ENCODE peak calls at places on chromosomes 11 and 22, in seven cellular contexts. One of them, this sample, is unnamed.

GRCh38 chr11:112961751-112962747 is 829 bp downstream of the NCAM1 start:
- DNase-seq in mesenteric fat pad: no peak
- DNase-seq in activated T-helper 9 cell treated with anti-CD3 and anti-CD28 coated beads, Interleukin-2, amount 50 U/mL, for 16 hours: no peak
- DNase-seq in posterior vena cava: peak
- DNase-seq in caudate nucleus: peak
- DNase-seq in sciatic nerve: peak
- DNase-seq in stimulated activated CD4-positive, alpha-beta T cell treated with anti-CD3 and anti-CD28 coated beads, TNF-alpha, amount 100 ng/mL, for 1 hour: no peak
- DNase-seq in this sample: no peak

GRCh38 chr22:20517422-20517821 is 10.0 kb downstream of the MED15 start:
- DNase-seq in mesenteric fat pad: no peak
- DNase-seq in sciatic nerve: no peak
- DNase-seq in caudate nucleus: no peak
- DNase-seq in posterior vena cava: no peak
- DNase-seq in stimulated activated CD4-positive, alpha-beta T cell treated with anti-CD3 and anti-CD28 coated beads, TNF-alpha, amount 100 ng/mL, for 1 hour: no peak
- DNase-seq in activated T-helper 9 cell treated with anti-CD3 and anti-CD28 coated beads, Interleukin-2, amount 50 U/mL, for 16 hours: no peak
- DNase-seq in this sample: no peak

GRCh38 chr11:77086521-77087472 is 15.8 kb upstream of the OMP start:
- DNase-seq in posterior vena cava: peak
- DNase-seq in mesenteric fat pad: no peak
- DNase-seq in caudate nucleus: no peak
- DNase-seq in activated T-helper 9 cell treated with anti-CD3 and anti-CD28 coated beads, Interleukin-2, amount 50 U/mL, for 16 hours: no peak
- DNase-seq in sciatic nerve: peak
- DNase-seq in stimulated activated CD4-positive, alpha-beta T cell treated with anti-CD3 and anti-CD28 coated beads, TNF-alpha, amount 100 ng/mL, for 1 hour: no peak
- DNase-seq in this sample: no peak

GRCh38 chr11:47125083-47125482 is 51.6 kb downstream of the ARFGAP2 start:
- DNase-seq in posterior vena cava: no peak
- DNase-seq in activated T-helper 9 cell treated with anti-CD3 and anti-CD28 coated beads, Interleukin-2, amount 50 U/mL, for 16 hours: no peak
- DNase-seq in sciatic nerve: no peak
- DNase-seq in stimulated activated CD4-positive, alpha-beta T cell treated with anti-CD3 and anti-CD28 coated beads, TNF-alpha, amount 100 ng/mL, for 1 hour: no peak
- DNase-seq in mesenteric fat pad: no peak
- DNase-seq in caudate nucleus: no peak
- DNase-seq in this sample: no peak

GRCh38 chr11:125578783-125579182 is 9.5 kb downstream of the EI24 start:
- DNase-seq in mesenteric fat pad: no peak
- DNase-seq in caudate nucleus: no peak
- DNase-seq in posterior vena cava: no peak
- DNase-seq in activated T-helper 9 cell treated with anti-CD3 and anti-CD28 coated beads, Interleukin-2, amount 50 U/mL, for 16 hours: no peak
- DNase-seq in sciatic nerve: no peak
- DNase-seq in stimulated activated CD4-positive, alpha-beta T cell treated with anti-CD3 and anti-CD28 coated beads, TNF-alpha, amount 100 ng/mL, for 1 hour: no peak
- DNase-seq in this sample: no peak

GRCh38 chr11:119795231-119795630 is 66.2 kb upstream of the NECTIN1 start:
- DNase-seq in sciatic nerve: no peak
- DNase-seq in caudate nucleus: no peak
- DNase-seq in stimulated activated CD4-positive, alpha-beta T cell treated with anti-CD3 and anti-CD28 coated beads, TNF-alpha, amount 100 ng/mL, for 1 hour: no peak
- DNase-seq in posterior vena cava: peak
- DNase-seq in activated T-helper 9 cell treated with anti-CD3 and anti-CD28 coated beads, Interleukin-2, amount 50 U/mL, for 16 hours: no peak
- DNase-seq in mesenteric fat pad: no peak
- DNase-seq in this sample: no peak

GRCh38 chr11:111913997-111914396 is 1.5 kb downstream of the HSPB2 start:
- DNase-seq in stimulated activated CD4-positive, alpha-beta T cell treated with anti-CD3 and anti-CD28 coated beads, TNF-alpha, amount 100 ng/mL, for 1 hour: no peak
- DNase-seq in activated T-helper 9 cell treated with anti-CD3 and anti-CD28 coated beads, Interleukin-2, amount 50 U/mL, for 16 hours: no peak
- DNase-seq in caudate nucleus: peak
- DNase-seq in mesenteric fat pad: no peak
- DNase-seq in posterior vena cava: no peak
- DNase-seq in sciatic nerve: peak
- DNase-seq in this sample: no peak

GRCh38 chr22:50083462-50084081 is 1.7 kb downstream of the MLC1 start:
- DNase-seq in mesenteric fat pad: no peak
- DNase-seq in posterior vena cava: no peak
- DNase-seq in activated T-helper 9 cell treated with anti-CD3 and anti-CD28 coated beads, Interleukin-2, amount 50 U/mL, for 16 hours: no peak
- DNase-seq in sciatic nerve: no peak
- DNase-seq in caudate nucleus: no peak
- DNase-seq in stimulated activated CD4-positive, alpha-beta T cell treated with anti-CD3 and anti-CD28 coated beads, TNF-alpha, amount 100 ng/mL, for 1 hour: no peak
- DNase-seq in this sample: no peak

GRCh38 chr11:31959711-31960110 is 131.2 kb upstream of the RCN1 start:
- DNase-seq in mesenteric fat pad: no peak
- DNase-seq in sciatic nerve: no peak
- DNase-seq in posterior vena cava: no peak
- DNase-seq in caudate nucleus: no peak
- DNase-seq in activated T-helper 9 cell treated with anti-CD3 and anti-CD28 coated beads, Interleukin-2, amount 50 U/mL, for 16 hours: no peak
- DNase-seq in stimulated activated CD4-positive, alpha-beta T cell treated with anti-CD3 and anti-CD28 coated beads, TNF-alpha, amount 100 ng/mL, for 1 hour: no peak
- DNase-seq in this sample: no peak

GRCh38 chr22:45216133-45217003 is 24.3 kb downstream of the KIAA0930 start:
- DNase-seq in sciatic nerve: no peak
- DNase-seq in activated T-helper 9 cell treated with anti-CD3 and anti-CD28 coated beads, Interleukin-2, amount 50 U/mL, for 16 hours: no peak
- DNase-seq in posterior vena cava: no peak
- DNase-seq in stimulated activated CD4-positive, alpha-beta T cell treated with anti-CD3 and anti-CD28 coated beads, TNF-alpha, amount 100 ng/mL, for 1 hour: no peak
- DNase-seq in caudate nucleus: no peak
- DNase-seq in mesenteric fat pad: no peak
- DNase-seq in this sample: no peak

GRCh38 chr11:90556612-90557011 is 333.8 kb upstream of the CHORDC1 start:
- DNase-seq in posterior vena cava: no peak
- DNase-seq in mesenteric fat pad: no peak
- DNase-seq in sciatic nerve: no peak
- DNase-seq in activated T-helper 9 cell treated with anti-CD3 and anti-CD28 coated beads, Interleukin-2, amount 50 U/mL, for 16 hours: no peak
- DNase-seq in caudate nucleus: no peak
- DNase-seq in stimulated activated CD4-positive, alpha-beta T cell treated with anti-CD3 and anti-CD28 coated beads, TNF-alpha, amount 100 ng/mL, for 1 hour: no peak
- DNase-seq in this sample: no peak

GRCh38 chr11:70244698-70245097 is 25.8 kb upstream of the PPFIA1 start:
- DNase-seq in activated T-helper 9 cell treated with anti-CD3 and anti-CD28 coated beads, Interleukin-2, amount 50 U/mL, for 16 hours: no peak
- DNase-seq in sciatic nerve: no peak
- DNase-seq in posterior vena cava: no peak
- DNase-seq in mesenteric fat pad: no peak
- DNase-seq in stimulated activated CD4-positive, alpha-beta T cell treated with anti-CD3 and anti-CD28 coated beads, TNF-alpha, amount 100 ng/mL, for 1 hour: no peak
- DNase-seq in caudate nucleus: no peak
- DNase-seq in this sample: no peak

GRCh38 chr11:69878927-69879733 is 59.9 kb upstream of the FGF3 start:
- DNase-seq in posterior vena cava: peak
- DNase-seq in activated T-helper 9 cell treated with anti-CD3 and anti-CD28 coated beads, Interleukin-2, amount 50 U/mL, for 16 hours: no peak
- DNase-seq in mesenteric fat pad: peak
- DNase-seq in stimulated activated CD4-positive, alpha-beta T cell treated with anti-CD3 and anti-CD28 coated beads, TNF-alpha, amount 100 ng/mL, for 1 hour: no peak
- DNase-seq in sciatic nerve: peak
- DNase-seq in caudate nucleus: no peak
- DNase-seq in this sample: no peak

GRCh38 chr11:72613450-72613849 is 60.8 kb downstream of the PDE2A start:
- DNase-seq in activated T-helper 9 cell treated with anti-CD3 and anti-CD28 coated beads, Interleukin-2, amount 50 U/mL, for 16 hours: no peak
- DNase-seq in sciatic nerve: no peak
- DNase-seq in stimulated activated CD4-positive, alpha-beta T cell treated with anti-CD3 and anti-CD28 coated beads, TNF-alpha, amount 100 ng/mL, for 1 hour: no peak
- DNase-seq in mesenteric fat pad: no peak
- DNase-seq in posterior vena cava: no peak
- DNase-seq in caudate nucleus: no peak
- DNase-seq in this sample: no peak